ENCODE peak calls at places on chromosomes 3 and 15, in four cellular contexts. One of them, this sample, is unnamed.

GRCh38 chr15:33358303-33358702 is 47.5 kb downstream of the RYR3 start:
- DNase-seq in neural progenitor cell: peak; percentile 82
- DNase-seq in GM23248: no peak
- DNase-seq in GM12878: no peak
- DNase-seq in this sample: no peak

GRCh38 chr15:29345549-29346525 is 76.2 kb upstream of the NSMCE3 start:
- DNase-seq in neural progenitor cell: peak; percentile 70
- DNase-seq in GM23248: no peak
- DNase-seq in GM12878: no peak
- DNase-seq in this sample: no peak

GRCh38 chr3:134652409-134652831 is 1.6 kb upstream of the KY start:
- DNase-seq in neural progenitor cell: no peak
- DNase-seq in GM23248: peak; percentile 87
- DNase-seq in GM12878: no peak
- DNase-seq in this sample: peak; percentile 22

GRCh38 chr3:190017575-190018288 is 103.0 kb downstream of the P3H2 start:
- DNase-seq in neural progenitor cell: peak; percentile 36
- DNase-seq in GM23248: peak; percentile 69
- DNase-seq in GM12878: no peak
- DNase-seq in this sample: peak; percentile 88

GRCh38 chr3:8996681-8997121 is 33.4 kb upstream of the RAD18 start:
- DNase-seq in neural progenitor cell: peak; percentile 66
- DNase-seq in GM23248: peak; percentile 68
- DNase-seq in GM12878: no peak
- DNase-seq in this sample: peak; percentile 32

GRCh38 chr3:188294823-188295487 is 141.0 kb downstream of the LPP start:
- DNase-seq in neural progenitor cell: no peak
- DNase-seq in GM23248: peak; percentile 96
- DNase-seq in GM12878: no peak
- DNase-seq in this sample: peak; percentile 94

GRCh38 chr3:191894406-191894805 is 433.4 kb downstream of the PYDC2 start:
- DNase-seq in neural progenitor cell: no peak
- DNase-seq in GM23248: no peak
- DNase-seq in GM12878: no peak
- DNase-seq in this sample: no peak

GRCh38 chr3:133992385-133992784 is 37.3 kb downstream of the SLCO2A1 start:
- DNase-seq in neural progenitor cell: no peak
- DNase-seq in GM23248: peak; percentile 20
- DNase-seq in GM12878: no peak
- DNase-seq in this sample: no peak

GRCh38 chr3:53170325-53171108 is 9.5 kb downstream of the PRKCD start:
- DNase-seq in neural progenitor cell: no peak
- DNase-seq in GM23248: no peak
- DNase-seq in GM12878: peak; percentile 66
- DNase-seq in this sample: no peak

GRCh38 chr3:173617490-173617889 is 219.9 kb downstream of the NLGN1 start:
- DNase-seq in neural progenitor cell: no peak
- DNase-seq in GM23248: no peak
- DNase-seq in GM12878: no peak
- DNase-seq in this sample: no peak

GRCh38 chr3:37995652-37996641 is 5.4 kb downstream of the VILL start:
- DNase-seq in neural progenitor cell: no peak
- DNase-seq in GM23248: no peak
- DNase-seq in GM12878: no peak
- DNase-seq in this sample: no peak

GRCh38 chr15:100196326-100197058 is 145.3 kb downstream of the ADAMTS17 start:
- DNase-seq in neural progenitor cell: no peak
- DNase-seq in GM23248: no peak
- DNase-seq in GM12878: no peak
- DNase-seq in this sample: no peak

GRCh38 chr3:38805765-38806386 is 10.1 kb downstream of the SCN10A start:
- DNase-seq in neural progenitor cell: peak; percentile 95
- DNase-seq in GM23248: peak; percentile 80
- DNase-seq in GM12878: peak; percentile 4
- DNase-seq in this sample: peak; percentile 79

GRCh38 chr3:168061332-168061996 is 34.3 kb downstream of the GOLIM4 start:
- DNase-seq in neural progenitor cell: no peak
- DNase-seq in GM23248: peak; percentile 54
- DNase-seq in GM12878: no peak
- DNase-seq in this sample: peak; percentile 30

GRCh38 chr3:14876942-14877341 is 58.2 kb downstream of the FGD5 start:
- DNase-seq in neural progenitor cell: no peak
- DNase-seq in GM23248: peak; percentile 57
- DNase-seq in GM12878: no peak
- DNase-seq in this sample: peak; percentile 29

GRCh38 chr15:101148166-101148880 is 103.5 kb downstream of the CHSY1 start:
- DNase-seq in neural progenitor cell: no peak
- DNase-seq in GM23248: no peak
- DNase-seq in GM12878: no peak
- DNase-seq in this sample: no peak

GRCh38 chr3:112646623-112647022 is 5.7 kb upstream of the CCDC80 start:
- DNase-seq in neural progenitor cell: no peak
- DNase-seq in GM23248: no peak
- DNase-seq in GM12878: no peak
- DNase-seq in this sample: no peak

GRCh38 chr15:97991972-97992541 is 31.6 kb downstream of the ARRDC4 start:
- DNase-seq in neural progenitor cell: no peak
- DNase-seq in GM23248: no peak
- DNase-seq in GM12878: no peak
- DNase-seq in this sample: no peak

GRCh38 chr3:171850968-171851600 is 7.9 kb downstream of the TMEM212 start:
- DNase-seq in neural progenitor cell: no peak
- DNase-seq in GM23248: no peak
- DNase-seq in GM12878: no peak
- DNase-seq in this sample: no peak

GRCh38 chr3:22360977-22361376 is 610.0 kb upstream of the ZNF385D start:
- DNase-seq in neural progenitor cell: no peak
- DNase-seq in GM23248: peak; percentile 80
- DNase-seq in GM12878: no peak
- DNase-seq in this sample: peak; percentile 2

GRCh38 chr3:117844676-117845075 is 1135.1 kb downstream of the TUSC7 start:
- DNase-seq in neural progenitor cell: no peak
- DNase-seq in GM23248: peak; percentile 63
- DNase-seq in GM12878: no peak
- DNase-seq in this sample: peak; percentile 58

GRCh38 chr3:58116985-58117384 is 93.8 kb downstream of the DNASE1L3 start:
- DNase-seq in neural progenitor cell: no peak
- DNase-seq in GM23248: peak; percentile 21
- DNase-seq in GM12878: no peak
- DNase-seq in this sample: peak; percentile 15

GRCh38 chr15:61841461-61841860 is 218.8 kb downstream of the VPS13C start:
- DNase-seq in neural progenitor cell: no peak
- DNase-seq in GM23248: no peak
- DNase-seq in GM12878: no peak
- DNase-seq in this sample: no peak

GRCh38 chr15:82543155-82543554 is 2.9 kb upstream of the RPS17 start:
- DNase-seq in neural progenitor cell: peak; percentile 66
- DNase-seq in GM23248: peak; percentile 77
- DNase-seq in GM12878: no peak
- DNase-seq in this sample: peak; percentile 92

GRCh38 chr3:112101946-112102345 is 15.8 kb downstream of the C3orf52 start:
- DNase-seq in neural progenitor cell: no peak
- DNase-seq in GM23248: peak; percentile 88
- DNase-seq in GM12878: no peak
- DNase-seq in this sample: peak; percentile 94

GRCh38 chr3:173217127-173217526 is 76.1 kb upstream of the SPATA16 start:
- DNase-seq in neural progenitor cell: no peak
- DNase-seq in GM23248: peak; percentile 22
- DNase-seq in GM12878: no peak
- DNase-seq in this sample: peak; percentile 39

GRCh38 chr3:151213881-151214280 is 10.9 kb upstream of the GPR171 start:
- DNase-seq in neural progenitor cell: no peak
- DNase-seq in GM23248: no peak
- DNase-seq in GM12878: no peak
- DNase-seq in this sample: peak; percentile 66

GRCh38 chr3:160257606-160258005 is 32.4 kb downstream of the C3orf80 start:
- DNase-seq in neural progenitor cell: no peak
- DNase-seq in GM23248: no peak
- DNase-seq in GM12878: no peak
- DNase-seq in this sample: no peak

GRCh38 chr3:47799733-47800132 is 3.2 kb upstream of the DHX30 start:
- DNase-seq in neural progenitor cell: peak; percentile 60
- DNase-seq in GM23248: peak; percentile 59
- DNase-seq in GM12878: no peak
- DNase-seq in this sample: no peak

GRCh38 chr15:64267331-64267973 is 88.5 kb downstream of the CSNK1G1 start:
- DNase-seq in neural progenitor cell: no peak
- DNase-seq in GM23248: no peak
- DNase-seq in GM12878: no peak
- DNase-seq in this sample: no peak

GRCh38 chr15:64264511-64264910 is 91.5 kb downstream of the CSNK1G1 start:
- DNase-seq in neural progenitor cell: no peak
- DNase-seq in GM23248: no peak
- DNase-seq in GM12878: no peak
- DNase-seq in this sample: no peak

GRCh38 chr15:64263567-64263966 is 92.4 kb downstream of the CSNK1G1 start:
- DNase-seq in neural progenitor cell: no peak
- DNase-seq in GM23248: no peak
- DNase-seq in GM12878: peak; percentile 19
- DNase-seq in this sample: no peak
- H3K79me2 ChIP-seq in neural progenitor cell: peaks cover 18% of the 10 kb centered on the region
- H3K79me2 ChIP-seq in GM23248: peaks cover 100% of the 10 kb centered on the region
- H3K79me2 ChIP-seq in GM12878: no peaks in the 10 kb centered on the region
- H3K79me2 ChIP-seq in this sample: peaks cover 9% of the 10 kb centered on the region

DNA sequence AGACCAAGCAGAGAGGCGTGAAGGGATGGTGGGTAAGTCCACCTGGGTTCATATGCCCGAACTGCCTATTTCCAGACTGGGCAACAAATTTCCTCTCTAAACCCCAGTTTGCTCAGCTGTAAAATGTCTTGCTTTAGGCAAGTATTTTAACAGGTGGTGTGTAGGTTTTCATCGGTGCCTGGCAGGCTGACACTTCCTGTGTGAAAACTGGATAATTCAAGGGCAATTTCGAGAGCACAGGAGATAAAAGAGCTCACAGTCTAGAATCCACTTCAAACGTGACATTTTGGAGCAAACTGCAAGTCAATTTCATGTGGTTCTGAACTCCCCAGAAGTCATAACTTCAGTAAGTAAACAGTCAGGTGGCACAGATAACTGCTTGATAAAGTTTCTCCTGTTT is 112.2 kb downstream of the OXNAD1 start:
- DNase-seq in neural progenitor cell: no peak
- DNase-seq in GM23248: no peak
- DNase-seq in GM12878: peak; percentile 75
- DNase-seq in this sample: no peak
- H3K79me2 ChIP-seq in neural progenitor cell: no peaks in the 10 kb centered on the region
- H3K79me2 ChIP-seq in GM23248: peaks cover 8% of the 10 kb centered on the region
- H3K79me2 ChIP-seq in GM12878: peaks cover 47% of the 10 kb centered on the region
- H3K79me2 ChIP-seq in this sample: no peaks in the 10 kb centered on the region

GRCh38 chr15:78069052-78069414 is 8.5 kb downstream of the TBC1D2B start:
- DNase-seq in neural progenitor cell: no peak
- DNase-seq in GM23248: no peak
- DNase-seq in GM12878: no peak
- DNase-seq in this sample: no peak

GRCh38 chr15:78070049-78070698 is 7.3 kb downstream of the TBC1D2B start:
- DNase-seq in neural progenitor cell: no peak
- DNase-seq in GM23248: no peak
- DNase-seq in GM12878: no peak
- DNase-seq in this sample: no peak

GRCh38 chr15:78071378-78071777 is 6.1 kb downstream of the TBC1D2B start:
- DNase-seq in neural progenitor cell: no peak
- DNase-seq in GM23248: no peak
- DNase-seq in GM12878: no peak
- DNase-seq in this sample: no peak

GRCh38 chr15:78067328-78068241 is 9.9 kb downstream of the TBC1D2B start:
- DNase-seq in neural progenitor cell: no peak
- DNase-seq in GM23248: peak; percentile 31
- DNase-seq in GM12878: no peak
- DNase-seq in this sample: no peak

DNA sequence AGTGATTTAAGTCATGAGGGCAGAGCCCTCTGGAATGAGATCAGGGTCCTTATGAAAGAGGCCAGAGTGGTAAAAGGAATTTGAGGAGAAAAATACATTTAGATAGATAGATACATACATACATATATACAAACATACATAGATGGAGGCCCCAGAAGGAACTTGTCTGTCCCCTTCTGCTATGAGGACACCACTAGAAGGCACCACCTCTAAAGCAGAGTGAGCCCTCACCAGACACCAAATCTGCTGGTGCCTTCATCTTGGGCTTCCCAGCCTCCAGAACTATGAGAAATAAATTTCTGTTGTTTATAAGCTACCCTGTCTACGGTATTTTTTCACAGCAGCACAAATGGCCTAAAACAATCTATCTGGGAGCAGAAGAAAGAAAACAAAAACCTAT is 7.9 kb downstream of the TBC1D2B start:
- DNase-seq in neural progenitor cell: no peak
- DNase-seq in GM23248: no peak
- DNase-seq in GM12878: no peak
- DNase-seq in this sample: no peak
- H3K79me2 ChIP-seq in neural progenitor cell: peaks cover 37% of the 10 kb centered on the region
- H3K79me2 ChIP-seq in GM23248: peaks cover 90% of the 10 kb centered on the region
- H3K79me2 ChIP-seq in GM12878: peaks cover 79% of the 10 kb centered on the region
- H3K79me2 ChIP-seq in this sample: peaks cover 72% of the 10 kb centered on the region

GRCh38 chr3:36823806-36824205 is 59.5 kb upstream of the DCLK3 start:
- DNase-seq in neural progenitor cell: no peak
- DNase-seq in GM23248: no peak
- DNase-seq in GM12878: no peak
- DNase-seq in this sample: no peak
- H3K79me2 ChIP-seq in neural progenitor cell: no peaks in the 10 kb centered on the region
- H3K79me2 ChIP-seq in GM23248: no peaks in the 10 kb centered on the region
- H3K79me2 ChIP-seq in GM12878: no peaks in the 10 kb centered on the region
- H3K79me2 ChIP-seq in this sample: no peaks in the 10 kb centered on the region

GRCh38 chr3:12988728-12989454 is 84.3 kb downstream of the IQSEC1 start:
- DNase-seq in neural progenitor cell: no peak
- DNase-seq in GM23248: no peak
- DNase-seq in GM12878: no peak
- DNase-seq in this sample: no peak
- H3K79me2 ChIP-seq in neural progenitor cell: no peaks in the 10 kb centered on the region
- H3K79me2 ChIP-seq in GM23248: no peaks in the 10 kb centered on the region
- H3K79me2 ChIP-seq in GM12878: peaks cover 46% of the 10 kb centered on the region
- H3K79me2 ChIP-seq in this sample: no peaks in the 10 kb centered on the region

DNA sequence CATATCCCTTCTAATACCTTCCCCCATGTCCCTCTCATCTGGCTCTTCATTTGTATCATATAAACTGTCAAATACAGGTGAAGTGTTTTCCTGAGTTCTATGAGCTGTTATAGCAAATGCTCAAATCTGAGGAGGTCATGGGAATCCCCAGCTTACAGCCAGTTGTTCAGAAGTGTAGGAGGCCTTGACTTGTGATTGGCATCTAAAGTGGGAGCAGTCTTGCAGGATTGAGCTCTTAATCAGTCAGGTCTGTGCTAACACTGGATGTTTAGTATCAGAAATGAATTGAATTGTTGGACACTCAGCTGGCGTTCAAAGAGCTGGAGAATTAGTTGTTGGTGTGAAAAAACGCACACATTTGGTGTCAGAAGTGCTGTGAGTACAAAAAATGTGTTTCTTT is 64.9 kb downstream of the IFT57 start:
- DNase-seq in neural progenitor cell: no peak
- DNase-seq in GM23248: no peak
- DNase-seq in GM12878: no peak
- DNase-seq in this sample: no peak
- H3K79me2 ChIP-seq in neural progenitor cell: no peaks in the 10 kb centered on the region
- H3K79me2 ChIP-seq in GM23248: no peaks in the 10 kb centered on the region
- H3K79me2 ChIP-seq in GM12878: no peaks in the 10 kb centered on the region
- H3K79me2 ChIP-seq in this sample: no peaks in the 10 kb centered on the region

GRCh38 chr3:78832785-78833204 is 935.0 kb downstream of the ROBO1 start:
- DNase-seq in neural progenitor cell: no peak
- DNase-seq in GM23248: no peak
- DNase-seq in GM12878: no peak
- DNase-seq in this sample: no peak
- H3K79me2 ChIP-seq in neural progenitor cell: peaks cover 94% of the 10 kb centered on the region
- H3K79me2 ChIP-seq in GM23248: no peaks in the 10 kb centered on the region
- H3K79me2 ChIP-seq in GM12878: no peaks in the 10 kb centered on the region
- H3K79me2 ChIP-seq in this sample: no peaks in the 10 kb centered on the region